ENCODE peak calls at places on chromosomes 12 and 14, in ten cellular contexts. One of them, this sample, is unnamed.

GRCh38 chr12:82708056-82708455 is 21.4 kb downstream of the TMTC2 start:
- DNase-seq in stimulated activated naive CD8-positive, alpha-beta T cell treated with anti-CD3 and anti-CD28 coated beads, Interleukin-15, Interleukin-2, amounts not matched to agents 100 U/mL and 50 U/mL, for 24 hours: no peak
- DNase-seq in NCI-H1092 treated with DMSO at 0.1 percent for 48 hours: no peak
- DNase-seq in dorsolateral prefrontal cortex: no peak
- DNase-seq in lower leg skin: no peak
- DNase-seq in SJSA1: no peak
- DNase-seq in GM23248: no peak
- DNase-seq in GM12865: no peak
- DNase-seq in GDM1: no peak
- DNase-seq in T47D: no peak
- DNase-seq in this sample: peak

GRCh38 chr12:74647241-74647640 is 109.6 kb downstream of the ATXN7L3B start:
- DNase-seq in stimulated activated naive CD8-positive, alpha-beta T cell treated with anti-CD3 and anti-CD28 coated beads, Interleukin-15, Interleukin-2, amounts not matched to agents 100 U/mL and 50 U/mL, for 24 hours: no peak
- DNase-seq in NCI-H1092 treated with DMSO at 0.1 percent for 48 hours: no peak
- DNase-seq in dorsolateral prefrontal cortex: no peak
- DNase-seq in lower leg skin: no peak
- DNase-seq in SJSA1: no peak
- DNase-seq in GM23248: no peak
- DNase-seq in GM12865: no peak
- DNase-seq in GDM1: no peak
- DNase-seq in T47D: no peak
- DNase-seq in this sample: no peak

GRCh38 chr12:77754086-77754485 is 76.6 kb upstream of the NAV3 start:
- DNase-seq in stimulated activated naive CD8-positive, alpha-beta T cell treated with anti-CD3 and anti-CD28 coated beads, Interleukin-15, Interleukin-2, amounts not matched to agents 100 U/mL and 50 U/mL, for 24 hours: no peak
- DNase-seq in NCI-H1092 treated with DMSO at 0.1 percent for 48 hours: no peak
- DNase-seq in dorsolateral prefrontal cortex: no peak
- DNase-seq in lower leg skin: no peak
- DNase-seq in SJSA1: no peak
- DNase-seq in GM23248: no peak
- DNase-seq in GM12865: no peak
- DNase-seq in GDM1: no peak
- DNase-seq in T47D: no peak
- DNase-seq in this sample: no peak

GRCh38 chr12:83256581-83256980 is 569.9 kb downstream of the TMTC2 start:
- DNase-seq in stimulated activated naive CD8-positive, alpha-beta T cell treated with anti-CD3 and anti-CD28 coated beads, Interleukin-15, Interleukin-2, amounts not matched to agents 100 U/mL and 50 U/mL, for 24 hours: no peak
- DNase-seq in NCI-H1092 treated with DMSO at 0.1 percent for 48 hours: no peak
- DNase-seq in dorsolateral prefrontal cortex: no peak
- DNase-seq in lower leg skin: no peak
- DNase-seq in SJSA1: no peak
- DNase-seq in GM23248: no peak
- DNase-seq in GM12865: no peak
- DNase-seq in GDM1: no peak
- DNase-seq in T47D: no peak
- DNase-seq in this sample: no peak

GRCh38 chr12:93530358-93530757 is 42.1 kb upstream of the SOCS2 start:
- DNase-seq in stimulated activated naive CD8-positive, alpha-beta T cell treated with anti-CD3 and anti-CD28 coated beads, Interleukin-15, Interleukin-2, amounts not matched to agents 100 U/mL and 50 U/mL, for 24 hours: no peak
- DNase-seq in NCI-H1092 treated with DMSO at 0.1 percent for 48 hours: no peak
- DNase-seq in dorsolateral prefrontal cortex: no peak
- DNase-seq in lower leg skin: no peak
- DNase-seq in SJSA1: no peak
- DNase-seq in GM23248: no peak
- DNase-seq in GM12865: no peak
- DNase-seq in GDM1: no peak
- DNase-seq in T47D: no peak
- DNase-seq in this sample: no peak

GRCh38 chr14:65745396-65746190 is 333.1 kb downstream of the FUT8 start:
- DNase-seq in stimulated activated naive CD8-positive, alpha-beta T cell treated with anti-CD3 and anti-CD28 coated beads, Interleukin-15, Interleukin-2, amounts not matched to agents 100 U/mL and 50 U/mL, for 24 hours: no peak
- DNase-seq in NCI-H1092 treated with DMSO at 0.1 percent for 48 hours: no peak
- DNase-seq in dorsolateral prefrontal cortex: no peak
- DNase-seq in lower leg skin: no peak
- DNase-seq in SJSA1: no peak
- DNase-seq in GM23248: no peak
- DNase-seq in GM12865: no peak
- DNase-seq in GDM1: no peak
- DNase-seq in T47D: no peak
- DNase-seq in this sample: peak

GRCh38 chr14:100776681-100777365 is 49.1 kb upstream of the MEG3 start:
- DNase-seq in stimulated activated naive CD8-positive, alpha-beta T cell treated with anti-CD3 and anti-CD28 coated beads, Interleukin-15, Interleukin-2, amounts not matched to agents 100 U/mL and 50 U/mL, for 24 hours: no peak
- DNase-seq in NCI-H1092 treated with DMSO at 0.1 percent for 48 hours: no peak
- DNase-seq in dorsolateral prefrontal cortex: no peak
- DNase-seq in lower leg skin: peak
- DNase-seq in SJSA1: no peak
- DNase-seq in GM23248: no peak
- DNase-seq in GM12865: no peak
- DNase-seq in GDM1: no peak
- DNase-seq in T47D: no peak
- DNase-seq in this sample: no peak

GRCh38 chr12:112347521-112347920 is 34.7 kb downstream of the HECTD4 start:
- DNase-seq in stimulated activated naive CD8-positive, alpha-beta T cell treated with anti-CD3 and anti-CD28 coated beads, Interleukin-15, Interleukin-2, amounts not matched to agents 100 U/mL and 50 U/mL, for 24 hours: no peak
- DNase-seq in NCI-H1092 treated with DMSO at 0.1 percent for 48 hours: no peak
- DNase-seq in dorsolateral prefrontal cortex: no peak
- DNase-seq in lower leg skin: no peak
- DNase-seq in SJSA1: no peak
- DNase-seq in GM23248: peak
- DNase-seq in GM12865: peak
- DNase-seq in GDM1: no peak
- DNase-seq in T47D: no peak
- DNase-seq in this sample: peak

GRCh38 chr12:97312570-97313135 is 150.0 kb upstream of the RMST start:
- DNase-seq in stimulated activated naive CD8-positive, alpha-beta T cell treated with anti-CD3 and anti-CD28 coated beads, Interleukin-15, Interleukin-2, amounts not matched to agents 100 U/mL and 50 U/mL, for 24 hours: no peak
- DNase-seq in NCI-H1092 treated with DMSO at 0.1 percent for 48 hours: no peak
- DNase-seq in dorsolateral prefrontal cortex: no peak
- DNase-seq in lower leg skin: no peak
- DNase-seq in SJSA1: no peak
- DNase-seq in GM23248: no peak
- DNase-seq in GM12865: no peak
- DNase-seq in GDM1: no peak
- DNase-seq in T47D: no peak
- DNase-seq in this sample: no peak

This sample was measured in NB4.